ENCODE peak calls at places on chromosomes 16 and 17, in eight cellular contexts. D, P, X, H, W, Q, L and U are unnamed samples.
A peak's percentile ranks its signal among the peaks of the same experiment; 100 is the strongest.

GRCh38 chr17:6995500-6996255 is at the start of gene ALOX12:
- DNase-seq in D (no peak), P (no peak), X (no peak), H (peak; percentile 2), W (no peak), Q (no peak), L (no peak), U (no peak)

GRCh38 chr17:57370051-57370581 is 113.8 kb downstream of the MSI2 start:
- DNase-seq in D (peak; percentile 31), P (peak; percentile 91), X (no peak), H (peak; percentile 82), W (peak; percentile 94), Q (no peak), L (no peak), U (no peak)

GRCh38 chr16:69294051-69294450 is 17.1 kb upstream of the VPS4A start:
- DNase-seq in D (no peak), P (no peak), X (no peak), H (no peak), W (peak; percentile 61), Q (no peak), L (no peak), U (no peak)

GRCh38 chr16:10242076-10242475 is 59.8 kb upstream of the GRIN2A start:
- DNase-seq in D (no peak), P (no peak), X (no peak), H (no peak), W (no peak), Q (no peak), L (no peak), U (no peak)

GRCh38 chr16:10386517-10387377 is 886 bp downstream of the ATF7IP2 start:
- DNase-seq in D (no peak), P (peak; percentile 29), X (peak; percentile 30), H (peak; percentile 19), W (no peak), Q (no peak), L (no peak), U (peak; percentile 9)

GRCh38 chr16:49542391-49542891 is 168.8 kb downstream of the C16orf78 start:
- DNase-seq in D (peak; percentile 66), P (no peak), X (no peak), H (no peak), W (no peak), Q (no peak), L (no peak), U (no peak)

GRCh38 chr17:2385240-2386202 is 15.3 kb downstream of the MNT start:
- DNase-seq in D (peak; percentile 51), P (no peak), X (no peak), H (no peak), W (no peak), Q (no peak), L (no peak), U (no peak)

GRCh38 chr16:27795992-27796614 is 246.2 kb downstream of the KATNIP start:
- DNase-seq in D (no peak), P (peak; percentile 28), X (peak; percentile 29), H (peak; percentile 35), W (no peak), Q (no peak), L (no peak), U (no peak)

GRCh38 chr17:20262116-20262977 is 205.0 kb downstream of the LGALS9B start:
- DNase-seq in D (no peak), P (no peak), X (no peak), H (peak; percentile 27), W (no peak), Q (no peak), L (no peak), U (no peak)

GRCh38 chr16:23496826-23497542 is 13.3 kb downstream of the GGA2 start:
- DNase-seq in D (no peak), P (no peak), X (peak; percentile 76), H (no peak), W (peak; percentile 63), Q (no peak), L (no peak), U (no peak)

GRCh38 chr16:47499080-47499699 is 38.1 kb downstream of the PHKB start:
- DNase-seq in D (no peak), P (no peak), X (no peak), H (no peak), W (no peak), Q (no peak), L (no peak), U (no peak)

GRCh38 chr16:78244131-78244899 is 144.9 kb downstream of the WWOX start:
- DNase-seq in D (no peak), P (no peak), X (peak; percentile 42), H (peak; percentile 6), W (peak; percentile 23), Q (no peak), L (no peak), U (no peak)

GRCh38 chr17:33234930-33235685 is 58.0 kb downstream of the ASIC2 start:
- DNase-seq in D (peak; percentile 24), P (peak; percentile 66), X (peak; percentile 29), H (peak; percentile 97), W (peak; percentile 89), Q (no peak), L (peak; percentile 67), U (no peak)

GRCh38 chr16:9798474-9798873 is 383.8 kb downstream of the GRIN2A start:
- DNase-seq in D (no peak), P (no peak), X (no peak), H (peak; percentile 13), W (no peak), Q (no peak), L (no peak), U (no peak)

DNA sequence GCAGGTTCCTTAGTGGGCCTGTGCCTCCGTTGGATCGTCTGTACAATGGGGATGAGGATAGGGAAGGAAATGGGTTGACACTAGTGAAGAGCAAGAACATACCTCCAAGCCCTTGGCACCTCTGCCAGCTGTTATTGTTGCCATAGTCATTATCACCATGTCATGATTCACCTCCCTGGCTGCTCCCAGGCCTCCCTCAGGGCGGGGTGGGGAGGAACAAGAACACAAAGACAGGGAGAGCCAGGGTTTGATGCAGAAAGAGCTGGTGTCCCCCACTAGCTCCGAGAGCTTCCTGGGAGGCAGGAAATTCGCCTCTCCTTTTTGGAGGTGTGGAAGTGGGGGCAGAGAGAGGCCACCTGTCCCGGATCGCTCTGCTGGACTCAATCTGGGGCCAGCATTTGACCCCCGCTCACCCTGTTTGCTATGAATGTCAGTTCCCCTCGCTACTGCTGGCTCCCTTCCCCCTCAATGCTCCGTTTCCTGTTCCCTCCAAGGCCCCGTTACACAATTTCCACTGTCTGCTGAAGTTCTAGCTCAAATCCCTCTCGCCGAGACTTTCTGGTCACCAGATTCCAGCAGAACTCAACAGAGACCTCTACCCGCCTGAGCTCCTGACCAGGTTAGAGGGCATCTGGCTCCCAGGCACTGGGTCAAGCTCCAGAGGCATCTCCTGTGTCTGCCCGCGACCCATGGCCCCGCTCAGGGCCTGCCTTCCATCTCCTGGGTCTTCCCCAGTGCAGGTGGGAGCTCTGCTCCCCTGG is 9.1 kb downstream of the TIMP2 start:
- DNase-seq in D (no peak), P (peak; percentile 74), X (peak; percentile 73), H (peak; percentile 66), W (peak; percentile 35), Q (no peak), L (no peak), U (no peak)
- H3K4me1 ChIP-seq in D (peaks cover 60% of the 10 kb centered on the region), P (peaks cover 49% of the 10 kb centered on the region), X (peaks cover 12% of the 10 kb centered on the region), H (peaks cover 27% of the 10 kb centered on the region), W (no peaks in the 10 kb centered on the region), Q (peaks cover 11% of the 10 kb centered on the region), L (peaks cover 82% of the 10 kb centered on the region), U (no peaks in the 10 kb centered on the region)

DNA sequence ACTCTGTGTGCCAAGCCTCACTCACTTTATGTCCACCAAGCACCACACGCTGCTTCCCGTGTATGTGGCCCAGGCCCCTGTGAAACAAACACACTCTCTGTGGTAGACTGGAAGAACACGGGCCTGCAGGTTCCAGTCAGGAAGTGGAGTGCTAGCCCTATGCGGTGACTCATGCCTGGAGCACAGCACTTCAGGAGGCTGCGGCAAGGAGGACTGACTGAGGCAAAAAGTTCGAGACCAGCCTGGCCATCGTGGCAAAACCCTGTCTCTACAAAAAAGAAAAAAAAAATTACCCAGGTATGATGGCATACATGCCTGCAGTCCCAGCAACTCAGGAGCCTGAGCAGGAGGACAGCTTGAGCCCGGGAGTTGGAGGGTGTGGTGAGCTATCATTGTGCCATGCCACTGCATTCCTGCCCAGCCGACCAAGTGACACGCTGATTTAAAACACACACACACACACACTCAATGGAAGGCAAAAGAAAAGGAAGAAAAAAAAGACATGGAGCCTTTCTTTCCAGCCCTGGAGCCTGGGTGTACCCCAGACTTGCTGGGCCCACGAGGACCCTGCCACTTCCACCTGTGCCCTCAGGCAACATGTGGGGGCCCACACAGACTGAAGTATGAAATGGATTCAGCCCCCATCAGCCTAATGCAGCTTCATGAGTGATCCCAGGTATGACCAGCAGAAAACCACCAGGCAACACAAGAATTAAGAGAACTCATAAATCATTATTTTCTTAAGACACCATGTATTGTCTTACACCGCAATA is 126.6 kb downstream of the ANKRD11 start:
- DNase-seq in D (peak; percentile 21), P (peak; percentile 65), X (peak; percentile 68), H (peak; percentile 88), W (no peak), Q (no peak), L (no peak), U (no peak)
- H3K4me1 ChIP-seq in D (peaks cover 47% of the 10 kb centered on the region), P (peaks cover 45% of the 10 kb centered on the region), X (peaks cover 18% of the 10 kb centered on the region), H (peaks cover 21% of the 10 kb centered on the region), W (peaks cover 47% of the 10 kb centered on the region), Q (peaks cover 79% of the 10 kb centered on the region), L (peaks cover 81% of the 10 kb centered on the region), U (peaks cover 85% of the 10 kb centered on the region)

GRCh38 chr16:75246504-75247205 is 4.8 kb downstream of the BCAR1 start:
- DNase-seq in D (no peak), P (no peak), X (no peak), H (peak; percentile 88), W (no peak), Q (no peak), L (no peak), U (peak; percentile 25)
- H3K4me1 ChIP-seq in D (peaks cover 65% of the 10 kb centered on the region), P (peaks cover 69% of the 10 kb centered on the region), X (peaks cover 15% of the 10 kb centered on the region), H (peaks cover 66% of the 10 kb centered on the region), W (peaks cover 29% of the 10 kb centered on the region), Q (peaks cover 6% of the 10 kb centered on the region), L (peaks cover 85% of the 10 kb centered on the region), U (peaks cover 7% of the 10 kb centered on the region)

DNA sequence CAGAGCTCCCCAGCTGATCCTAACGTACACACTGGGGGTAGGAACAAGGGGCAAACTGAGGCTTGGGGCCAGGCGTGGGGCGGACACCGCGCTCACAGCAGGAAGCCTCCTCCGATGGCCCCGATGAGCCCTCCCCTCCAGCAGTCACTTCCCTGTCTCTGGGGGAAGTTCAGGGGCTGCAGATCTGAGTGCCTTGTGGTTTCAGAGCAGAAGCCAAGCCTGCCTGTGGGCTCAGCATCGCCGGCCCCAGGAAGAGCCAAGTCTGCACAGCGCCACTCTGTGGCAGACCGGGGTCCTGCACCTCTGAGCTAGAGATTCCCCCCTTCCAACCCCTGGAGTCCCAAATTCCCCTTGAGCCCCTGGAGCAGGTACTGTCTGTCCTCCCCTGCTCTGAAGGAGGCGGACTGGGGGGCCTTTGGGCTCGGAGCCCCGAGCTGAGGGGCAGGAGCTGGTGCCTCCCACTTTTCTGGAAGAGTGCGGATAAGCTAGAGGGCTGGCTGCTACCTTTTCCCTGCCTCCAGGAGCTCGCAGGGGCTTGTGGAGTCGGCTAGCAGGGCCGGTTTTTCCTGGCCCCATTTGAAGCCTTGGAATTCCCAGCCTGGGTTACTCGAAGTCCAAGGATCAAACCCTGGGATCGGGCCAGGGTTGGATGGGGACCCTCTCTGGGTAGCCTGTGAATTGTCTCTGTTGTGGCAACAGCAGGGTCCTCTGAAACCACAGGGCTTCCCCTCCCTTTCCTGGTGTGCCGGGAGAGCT is 2.9 kb downstream of the GSE1 start:
- DNase-seq in D (peak; percentile 86), P (peak; percentile 79), X (peak; percentile 66), H (peak; percentile 81), W (no peak), Q (peak; percentile 59), L (no peak), U (peak; percentile 72)
- H3K4me1 ChIP-seq in D (peaks cover 64% of the 10 kb centered on the region), P (peaks cover 22% of the 10 kb centered on the region), X (peaks cover 11% of the 10 kb centered on the region), H (peaks cover 10% of the 10 kb centered on the region), W (peaks cover 4% of the 10 kb centered on the region), Q (peaks cover 52% of the 10 kb centered on the region), L (peaks cover 34% of the 10 kb centered on the region), U (peaks cover 42% of the 10 kb centered on the region)